ENCODE peak calls at places on chromosome 20, in ten cellular contexts. T, N, O, K, P, W, B, A, Z and I are unnamed samples.
A peak's percentile ranks its signal among the peaks of the same experiment; 100 is the strongest.

GRCh38 chr20:8790442-8791074 is 278.3 kb upstream of the PLCB4 start:
- DNase-seq in T (no peak), N (peak; percentile 19), O (no peak), K (peak; percentile 63), P (no peak), W (peak; percentile 76), B (peak; percentile 15), A (no peak), Z (no peak), I (no peak)

GRCh38 chr20:34293119-34293518 is 10.0 kb downstream of the AHCY start:
- DNase-seq in T (no peak), N (no peak), O (no peak), K (no peak), P (no peak), W (no peak), B (no peak), A (no peak), Z (no peak), I (no peak)

GRCh38 chr20:59340186-59340885 is 39.9 kb downstream of the EDN3 start:
- DNase-seq in T (no peak), N (no peak), O (no peak), K (no peak), P (no peak), W (no peak), B (no peak), A (no peak), Z (no peak), I (no peak)

GRCh38 chr20:22080985-22081384 is 375.5 kb downstream of the PAX1 start:
- DNase-seq in T (no peak), N (no peak), O (no peak), K (no peak), P (no peak), W (no peak), B (no peak), A (no peak), Z (no peak), I (peak; percentile 8)

GRCh38 chr20:55004044-55004443 is 528.7 kb downstream of the DOK5 start:
- DNase-seq in T (no peak), N (peak; percentile 5), O (no peak), K (no peak), P (no peak), W (no peak), B (no peak), A (no peak), Z (no peak), I (no peak)

GRCh38 chr20:22729180-22729579 is 144.8 kb upstream of the FOXA2 start:
- DNase-seq in T (no peak), N (no peak), O (no peak), K (peak; percentile 34), P (no peak), W (no peak), B (no peak), A (no peak), Z (no peak), I (no peak)

GRCh38 chr20:35290887-35291417 is 1.3 kb downstream of the FAM83C start:
- DNase-seq in T (no peak), N (no peak), O (no peak), K (no peak), P (no peak), W (no peak), B (no peak), A (no peak), Z (no peak), I (no peak)

GRCh38 chr20:8811801-8812594 is 256.9 kb upstream of the PLCB4 start:
- DNase-seq in T (no peak), N (no peak), O (no peak), K (no peak), P (no peak), W (peak; percentile 70), B (no peak), A (no peak), Z (no peak), I (no peak)

GRCh38 chr20:58903636-58904035 is 51.1 kb downstream of the GNAS start:
- DNase-seq in T (no peak), N (no peak), O (no peak), K (no peak), P (no peak), W (no peak), B (no peak), A (no peak), Z (no peak), I (no peak)

GRCh38 chr20:31570735-31571617 is 34.1 kb upstream of the ID1 start:
- DNase-seq in T (no peak), N (no peak), O (no peak), K (no peak), P (no peak), W (no peak), B (no peak), A (no peak), Z (no peak), I (no peak)

GRCh38 chr20:1187605-1188171 is 2.9 kb upstream of the TMEM74B start:
- DNase-seq in T (no peak), N (no peak), O (no peak), K (no peak), P (no peak), W (peak; percentile 61), B (no peak), A (no peak), Z (no peak), I (no peak)

GRCh38 chr20:33721391-33722140 is 1.5 kb upstream of the PXMP4 start:
- DNase-seq in T (no peak), N (no peak), O (no peak), K (no peak), P (no peak), W (no peak), B (no peak), A (no peak), Z (no peak), I (no peak)

GRCh38 chr20:52087471-52087870 is 104.1 kb downstream of the ZFP64 start:
- DNase-seq in T (no peak), N (no peak), O (no peak), K (no peak), P (no peak), W (no peak), B (no peak), A (no peak), Z (no peak), I (no peak)

GRCh38 chr20:8218861-8219260 is 86.8 kb downstream of the PLCB1 start:
- DNase-seq in T (no peak), N (no peak), O (no peak), K (no peak), P (no peak), W (no peak), B (peak; percentile 47), A (no peak), Z (no peak), I (no peak)

GRCh38 chr20:50138479-50139393 is 14.8 kb downstream of the PEDS1 start:
- DNase-seq in T (no peak), N (no peak), O (no peak), K (no peak), P (no peak), W (peak; percentile 41), B (no peak), A (peak; percentile 49), Z (no peak), I (no peak)
- H3K27ac ChIP-seq in T (no peak overlapping the region), N (peak overlapping the region; percentile 18), O (no peak overlapping the region), K (no peak overlapping the region), P (peak overlapping the region; percentile 15), W (peak overlapping the region; percentile 55), B (peak overlapping the region; percentile 31), A (peak overlapping the region; percentile 67), Z (no peak overlapping the region), I (peak overlapping the region; percentile 69)

DNA sequence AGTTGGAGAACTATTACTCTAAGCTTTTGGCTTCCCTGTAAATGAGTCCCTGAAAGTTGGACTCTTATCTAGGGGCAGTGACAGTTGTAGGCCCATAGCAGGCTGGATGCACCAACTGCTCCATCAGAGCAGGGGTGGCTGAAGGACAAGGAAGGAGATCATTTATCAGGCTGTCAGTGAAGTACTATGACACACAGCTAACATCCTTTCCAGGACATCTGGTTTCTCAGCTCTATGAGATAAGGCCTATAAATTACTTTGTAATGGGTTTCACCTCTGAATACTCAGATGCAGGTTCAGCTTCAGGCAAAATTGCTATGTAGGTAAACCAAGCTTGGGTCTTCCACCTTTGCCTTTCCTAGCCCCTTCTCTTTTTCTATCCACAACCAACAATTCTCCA is 468.5 kb downstream of the KIF16B start:
- DNase-seq in T (no peak), N (no peak), O (no peak), K (no peak), P (no peak), W (no peak), B (no peak), A (no peak), Z (no peak), I (no peak)
- H3K27ac ChIP-seq in T (no peak overlapping the region), N (no peak overlapping the region), O (no peak overlapping the region), K (no peak overlapping the region), P (no peak overlapping the region), W (no peak overlapping the region), B (no peak overlapping the region), A (no peak overlapping the region), Z (no peak overlapping the region), I (no peak overlapping the region)

GRCh38 chr20:10720550-10720949 is 46.8 kb upstream of the JAG1 start:
- DNase-seq in T (no peak), N (no peak), O (no peak), K (no peak), P (no peak), W (no peak), B (no peak), A (no peak), Z (no peak), I (no peak)
- H3K27ac ChIP-seq in T (no peak overlapping the region), N (no peak overlapping the region), O (no peak overlapping the region), K (peak overlapping the region; percentile 21), P (no peak overlapping the region), W (no peak overlapping the region), B (no peak overlapping the region), A (peak overlapping the region; percentile 29), Z (no peak overlapping the region), I (no peak overlapping the region)

GRCh38 chr20:36756482-36756881 is 10.6 kb upstream of the NDRG3 start:
- DNase-seq in T (no peak), N (no peak), O (no peak), K (no peak), P (no peak), W (no peak), B (no peak), A (no peak), Z (no peak), I (no peak)
- H3K27ac ChIP-seq in T (no peak overlapping the region), N (no peak overlapping the region), O (no peak overlapping the region), K (no peak overlapping the region), P (no peak overlapping the region), W (no peak overlapping the region), B (no peak overlapping the region), A (no peak overlapping the region), Z (no peak overlapping the region), I (no peak overlapping the region)

GRCh38 chr20:44727039-44727438 is 11.9 kb downstream of the CCN5 start:
- DNase-seq in T (no peak), N (no peak), O (no peak), K (no peak), P (no peak), W (no peak), B (no peak), A (no peak), Z (no peak), I (no peak)
- H3K27ac ChIP-seq in T (no peak overlapping the region), N (no peak overlapping the region), O (no peak overlapping the region), K (no peak overlapping the region), P (no peak overlapping the region), W (no peak overlapping the region), B (no peak overlapping the region), A (no peak overlapping the region), Z (no peak overlapping the region), I (no peak overlapping the region)